ENCODE peak calls at places on chromosome 10, in seven cellular contexts. One of them, this sample, is unnamed.

GRCh38 chr10:9302142-9302746 is 1247.8 kb downstream of the GATA3 start:
- DNase-seq in colonic mucosa: no peak
- DNase-seq in neural progenitor cell: peak
- DNase-seq in transverse colon: no peak
- DNase-seq in thoracic aorta: no peak
- DNase-seq in GM12878: no peak
- DNase-seq in PC-3: peak
- DNase-seq in this sample: peak

GRCh38 chr10:68083953-68084352 is 8.9 kb upstream of the HERC4 start:
- DNase-seq in colonic mucosa: no peak
- DNase-seq in neural progenitor cell: no peak
- DNase-seq in transverse colon: no peak
- DNase-seq in thoracic aorta: no peak
- DNase-seq in GM12878: no peak
- DNase-seq in PC-3: no peak
- DNase-seq in this sample: no peak

GRCh38 chr10:17793041-17793440 is 16.1 kb upstream of the MRC1 start:
- DNase-seq in colonic mucosa: no peak
- DNase-seq in neural progenitor cell: no peak
- DNase-seq in transverse colon: no peak
- DNase-seq in thoracic aorta: no peak
- DNase-seq in GM12878: no peak
- DNase-seq in PC-3: no peak
- DNase-seq in this sample: no peak

GRCh38 chr10:100697631-100698030 is 47.8 kb upstream of the PAX2 start:
- DNase-seq in colonic mucosa: no peak
- DNase-seq in neural progenitor cell: no peak
- DNase-seq in transverse colon: no peak
- DNase-seq in thoracic aorta: no peak
- DNase-seq in GM12878: no peak
- DNase-seq in PC-3: no peak
- DNase-seq in this sample: no peak

GRCh38 chr10:13092446-13093102 is 7.4 kb upstream of the OPTN start:
- DNase-seq in colonic mucosa: no peak
- DNase-seq in neural progenitor cell: no peak
- DNase-seq in transverse colon: no peak
- DNase-seq in thoracic aorta: no peak
- DNase-seq in GM12878: no peak
- DNase-seq in PC-3: no peak
- DNase-seq in this sample: no peak

GRCh38 chr10:113304726-113305125 is 248.1 kb upstream of the HABP2 start:
- DNase-seq in colonic mucosa: no peak
- DNase-seq in neural progenitor cell: peak
- DNase-seq in transverse colon: no peak
- DNase-seq in thoracic aorta: no peak
- DNase-seq in GM12878: no peak
- DNase-seq in PC-3: peak
- DNase-seq in this sample: no peak

GRCh38 chr10:88038268-88038667 is 174.8 kb downstream of the PTEN start:
- DNase-seq in colonic mucosa: no peak
- DNase-seq in neural progenitor cell: no peak
- DNase-seq in transverse colon: no peak
- DNase-seq in thoracic aorta: no peak
- DNase-seq in GM12878: no peak
- DNase-seq in PC-3: no peak
- DNase-seq in this sample: no peak

GRCh38 chr10:123134915-123135414 is 805 bp upstream of the HMX3 start:
- DNase-seq in colonic mucosa: no peak
- DNase-seq in neural progenitor cell: peak
- DNase-seq in transverse colon: no peak
- DNase-seq in thoracic aorta: no peak
- DNase-seq in GM12878: no peak
- DNase-seq in PC-3: no peak
- DNase-seq in this sample: no peak

GRCh38 chr10:73414230-73414981 is 548 bp upstream of the ANXA7 start:
- DNase-seq in colonic mucosa: peak
- DNase-seq in neural progenitor cell: no peak
- DNase-seq in transverse colon: peak
- DNase-seq in thoracic aorta: no peak
- DNase-seq in GM12878: no peak
- DNase-seq in PC-3: peak
- DNase-seq in this sample: no peak

GRCh38 chr10:88848499-88848898 is 3.1 kb downstream of the ANKRD22 start:
- DNase-seq in colonic mucosa: no peak
- DNase-seq in neural progenitor cell: no peak
- DNase-seq in transverse colon: no peak
- DNase-seq in thoracic aorta: no peak
- DNase-seq in GM12878: no peak
- DNase-seq in PC-3: peak
- DNase-seq in this sample: peak

GRCh38 chr10:88901206-88901605 is 21.2 kb downstream of the STAMBPL1 start:
- DNase-seq in colonic mucosa: no peak
- DNase-seq in neural progenitor cell: no peak
- DNase-seq in transverse colon: no peak
- DNase-seq in thoracic aorta: no peak
- DNase-seq in GM12878: no peak
- DNase-seq in PC-3: no peak
- DNase-seq in this sample: no peak

GRCh38 chr10:117632406-117632805 is 89.9 kb downstream of the EMX2 start:
- DNase-seq in colonic mucosa: no peak
- DNase-seq in neural progenitor cell: no peak
- DNase-seq in transverse colon: no peak
- DNase-seq in thoracic aorta: no peak
- DNase-seq in GM12878: no peak
- DNase-seq in PC-3: no peak
- DNase-seq in this sample: peak

GRCh38 chr10:15439381-15439837 is 68.3 kb upstream of the FAM171A1 start:
- DNase-seq in colonic mucosa: no peak
- DNase-seq in neural progenitor cell: peak
- DNase-seq in transverse colon: peak
- DNase-seq in thoracic aorta: peak
- DNase-seq in GM12878: no peak
- DNase-seq in PC-3: no peak
- DNase-seq in this sample: no peak

GRCh38 chr10:99329891-99330674 is 927 bp downstream of the CNNM1 start:
- DNase-seq in colonic mucosa: no peak
- DNase-seq in neural progenitor cell: peak
- DNase-seq in transverse colon: no peak
- DNase-seq in thoracic aorta: no peak
- DNase-seq in GM12878: no peak
- DNase-seq in PC-3: peak
- DNase-seq in this sample: no peak

GRCh38 chr10:43218206-43218950 is 48.5 kb downstream of the RASGEF1A start:
- DNase-seq in colonic mucosa: no peak
- DNase-seq in neural progenitor cell: no peak
- DNase-seq in transverse colon: no peak
- DNase-seq in thoracic aorta: no peak
- DNase-seq in GM12878: no peak
- DNase-seq in PC-3: no peak
- DNase-seq in this sample: no peak

DNA sequence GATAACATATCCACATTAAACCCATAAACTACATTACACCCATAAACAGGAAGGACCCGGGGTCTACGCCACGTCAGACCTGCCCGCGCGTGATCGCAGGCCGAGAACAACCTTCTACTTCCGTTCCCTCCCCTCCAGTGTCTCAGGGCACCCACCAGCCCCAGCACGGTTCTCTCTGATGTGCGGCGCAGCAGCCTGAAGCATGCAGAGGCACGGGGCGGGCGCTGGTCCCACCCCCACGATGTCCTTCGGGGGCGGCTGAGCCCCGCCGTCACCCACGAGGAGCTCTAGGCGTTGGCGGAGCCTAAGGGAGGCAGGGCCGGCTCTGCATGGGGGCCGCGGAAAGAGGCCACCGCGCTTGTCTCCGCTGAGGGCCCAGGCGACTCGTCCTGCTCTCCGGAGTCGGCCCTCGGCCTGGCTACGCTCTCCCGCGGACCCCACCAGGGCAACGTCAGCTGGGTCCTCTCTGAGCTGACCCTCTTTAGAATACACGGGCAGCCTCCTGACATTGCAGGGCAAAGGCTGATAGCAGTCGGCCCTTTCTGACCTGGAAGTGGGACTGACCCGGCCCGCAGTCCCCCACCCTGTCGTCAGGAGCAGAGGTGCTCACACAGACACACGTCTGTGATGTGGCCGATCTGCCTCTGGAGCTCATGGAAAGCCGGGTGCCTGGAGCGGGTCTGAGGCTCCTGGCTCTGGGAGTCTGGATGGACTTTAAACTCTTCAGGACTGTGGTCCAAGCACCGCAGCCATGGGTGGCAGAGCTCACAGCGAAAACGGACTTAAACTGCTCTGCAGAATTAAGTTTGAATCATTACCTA is 65.6 kb upstream of the ADGRA1 start:
- DNase-seq in colonic mucosa: no peak
- DNase-seq in neural progenitor cell: no peak
- DNase-seq in transverse colon: no peak
- DNase-seq in thoracic aorta: no peak
- DNase-seq in GM12878: no peak
- DNase-seq in PC-3: no peak
- DNase-seq in this sample: no peak
- H3K4me3 ChIP-seq in colonic mucosa: no peak
- H3K4me3 ChIP-seq in neural progenitor cell: no peak
- H3K4me3 ChIP-seq in transverse colon: no peak
- H3K4me3 ChIP-seq in thoracic aorta: no peak
- H3K4me3 ChIP-seq in GM12878: no peak
- H3K4me3 ChIP-seq in PC-3: no peak
- H3K4me3 ChIP-seq in this sample: no peak

DNA sequence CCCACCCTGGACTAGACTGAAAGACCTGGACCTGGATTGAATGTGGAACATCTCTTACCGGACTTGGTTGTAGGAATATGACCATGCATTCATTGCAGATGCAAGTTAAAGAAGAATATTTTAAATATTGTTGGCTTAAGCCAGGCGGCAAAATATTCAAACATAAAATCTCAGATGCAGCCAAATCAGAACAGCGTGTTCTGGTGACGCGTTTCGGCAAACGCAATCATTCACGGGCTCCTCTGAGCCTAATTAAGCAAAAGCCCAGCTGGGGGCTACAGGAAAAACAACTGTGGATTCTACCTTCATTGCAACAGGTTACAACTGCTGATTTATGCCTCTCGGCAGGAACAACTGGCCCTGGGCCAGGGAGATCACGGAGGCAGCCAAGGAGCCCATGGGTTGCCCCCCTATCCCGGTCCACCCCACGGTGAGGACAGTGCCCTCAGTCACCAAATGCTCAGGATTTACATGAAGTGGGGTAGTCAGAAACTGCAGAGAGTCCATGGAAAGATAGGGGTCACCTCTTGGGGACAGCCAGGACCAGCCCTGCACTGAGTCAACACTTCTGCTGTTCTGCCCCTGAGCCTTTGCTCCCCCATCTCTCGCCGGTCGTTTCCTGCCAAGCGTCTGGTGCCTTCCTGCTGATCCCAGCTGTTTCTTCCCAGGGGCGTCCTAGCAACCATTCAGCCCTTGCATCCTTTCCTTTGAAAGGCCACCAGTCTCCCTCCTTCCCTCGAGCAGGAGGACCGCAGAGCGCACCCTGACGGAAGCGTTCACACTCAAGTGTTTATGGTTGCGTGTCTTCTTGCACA is 64.4 kb upstream of the SFMBT2 start:
- DNase-seq in colonic mucosa: peak
- DNase-seq in neural progenitor cell: peak
- DNase-seq in transverse colon: peak
- DNase-seq in thoracic aorta: no peak
- DNase-seq in GM12878: no peak
- DNase-seq in PC-3: no peak
- DNase-seq in this sample: no peak
- H3K4me3 ChIP-seq in colonic mucosa: no peak
- H3K4me3 ChIP-seq in neural progenitor cell: peak
- H3K4me3 ChIP-seq in transverse colon: no peak
- H3K4me3 ChIP-seq in thoracic aorta: peak
- H3K4me3 ChIP-seq in GM12878: peak
- H3K4me3 ChIP-seq in PC-3: no peak
- H3K4me3 ChIP-seq in this sample: no peak

GRCh38 chr10:33331020-33331557 is 3.4 kb downstream of the NRP1 start:
- DNase-seq in colonic mucosa: no peak
- DNase-seq in neural progenitor cell: peak
- DNase-seq in transverse colon: no peak
- DNase-seq in thoracic aorta: no peak
- DNase-seq in GM12878: no peak
- DNase-seq in PC-3: peak
- DNase-seq in this sample: no peak
- H3K4me3 ChIP-seq in colonic mucosa: no peak
- H3K4me3 ChIP-seq in neural progenitor cell: peak
- H3K4me3 ChIP-seq in transverse colon: no peak
- H3K4me3 ChIP-seq in thoracic aorta: peak
- H3K4me3 ChIP-seq in GM12878: no peak
- H3K4me3 ChIP-seq in PC-3: peak
- H3K4me3 ChIP-seq in this sample: no peak

GRCh38 chr10:110077436-110078120 is 69.8 kb downstream of the ADD3 start:
- DNase-seq in colonic mucosa: no peak
- DNase-seq in neural progenitor cell: no peak
- DNase-seq in transverse colon: no peak
- DNase-seq in thoracic aorta: no peak
- DNase-seq in GM12878: no peak
- DNase-seq in PC-3: no peak
- DNase-seq in this sample: no peak
- H3K4me3 ChIP-seq in colonic mucosa: no peak
- H3K4me3 ChIP-seq in neural progenitor cell: no peak
- H3K4me3 ChIP-seq in transverse colon: no peak
- H3K4me3 ChIP-seq in thoracic aorta: peak
- H3K4me3 ChIP-seq in GM12878: peak
- H3K4me3 ChIP-seq in PC-3: no peak
- H3K4me3 ChIP-seq in this sample: peak

GRCh38 chr10:28307267-28307666 is 4.4 kb upstream of the MPP7 start:
- DNase-seq in colonic mucosa: no peak
- DNase-seq in neural progenitor cell: no peak
- DNase-seq in transverse colon: no peak
- DNase-seq in thoracic aorta: no peak
- DNase-seq in GM12878: no peak
- DNase-seq in PC-3: no peak
- DNase-seq in this sample: no peak

GRCh38 chr10:28302012-28302667 is 724 bp downstream of the MPP7 start:
- DNase-seq in colonic mucosa: peak
- DNase-seq in neural progenitor cell: peak
- DNase-seq in transverse colon: peak
- DNase-seq in thoracic aorta: peak
- DNase-seq in GM12878: no peak
- DNase-seq in PC-3: peak
- DNase-seq in this sample: no peak

GRCh38 chr10:28305551-28305950 is 2.7 kb upstream of the MPP7 start:
- DNase-seq in colonic mucosa: no peak
- DNase-seq in neural progenitor cell: no peak
- DNase-seq in transverse colon: no peak
- DNase-seq in thoracic aorta: no peak
- DNase-seq in GM12878: no peak
- DNase-seq in PC-3: no peak
- DNase-seq in this sample: no peak

GRCh38 chr10:28302668-28303488 is at the start of gene MPP7:
- DNase-seq in colonic mucosa: peak
- DNase-seq in neural progenitor cell: peak
- DNase-seq in transverse colon: peak
- DNase-seq in thoracic aorta: peak
- DNase-seq in GM12878: peak
- DNase-seq in PC-3: peak
- DNase-seq in this sample: peak

GRCh38 chr10:28304032-28304571 is 1.2 kb upstream of the MPP7 start:
- DNase-seq in colonic mucosa: no peak
- DNase-seq in neural progenitor cell: no peak
- DNase-seq in transverse colon: no peak
- DNase-seq in thoracic aorta: no peak
- DNase-seq in GM12878: no peak
- DNase-seq in PC-3: no peak
- DNase-seq in this sample: no peak
- H3K4me3 ChIP-seq in colonic mucosa: no peak
- H3K4me3 ChIP-seq in neural progenitor cell: peak
- H3K4me3 ChIP-seq in transverse colon: no peak
- H3K4me3 ChIP-seq in thoracic aorta: peak
- H3K4me3 ChIP-seq in GM12878: no peak
- H3K4me3 ChIP-seq in PC-3: peak
- H3K4me3 ChIP-seq in this sample: no peak